ENCODE peak calls at places on chromosomes 12 and 14, in nine cellular contexts. One of them, this sample, is unnamed.
A peak's percentile ranks its signal among the peaks of the same experiment; 100 is the strongest.

GRCh38 chr14:50270932-50271331 is 39.6 kb upstream of the SOS2 start:
- DNase-seq in lower leg skin: no peak
- DNase-seq in effector memory CD4-positive, alpha-beta T cell: no peak
- DNase-seq in fibroblast of pulmonary artery: no peak
- DNase-seq in fibroblast of the conjunctiva: no peak
- DNase-seq in Karpas-422: no peak
- DNase-seq in NCI-H1105 treated with DMSO at 0.1 percent for 48 hours: no peak
- DNase-seq in midbrain: no peak
- DNase-seq in GM12878: no peak
- DNase-seq in this sample: no peak

GRCh38 chr12:68317047-68317667 is 15.0 kb downstream of the MDM1 start:
- DNase-seq in NCI-H1105 treated with DMSO at 0.1 percent for 48 hours: peak; percentile 61
- DNase-seq in GM12878: no peak
- DNase-seq in lower leg skin: no peak
- DNase-seq in fibroblast of pulmonary artery: peak; percentile 81
- DNase-seq in Karpas-422: peak; percentile 84
- DNase-seq in effector memory CD4-positive, alpha-beta T cell: no peak
- DNase-seq in fibroblast of the conjunctiva: peak; percentile 53
- DNase-seq in midbrain: peak; percentile 45
- DNase-seq in this sample: peak; percentile 24

GRCh38 chr12:570949-571794 is 92.1 kb downstream of the NINJ2 start:
- DNase-seq in fibroblast of pulmonary artery: peak; percentile 85
- DNase-seq in Karpas-422: no peak
- DNase-seq in GM12878: no peak
- DNase-seq in fibroblast of the conjunctiva: peak; percentile 79
- DNase-seq in NCI-H1105 treated with DMSO at 0.1 percent for 48 hours: no peak
- DNase-seq in midbrain: peak; percentile 21
- DNase-seq in lower leg skin: peak; percentile 95
- DNase-seq in effector memory CD4-positive, alpha-beta T cell: no peak
- DNase-seq in this sample: no peak

GRCh38 chr14:91315844-91316267 is 71.4 kb upstream of the GPR68 start:
- DNase-seq in fibroblast of the conjunctiva: no peak
- DNase-seq in effector memory CD4-positive, alpha-beta T cell: peak; percentile 84
- DNase-seq in fibroblast of pulmonary artery: no peak
- DNase-seq in lower leg skin: no peak
- DNase-seq in Karpas-422: peak; percentile 77
- DNase-seq in NCI-H1105 treated with DMSO at 0.1 percent for 48 hours: no peak
- DNase-seq in GM12878: peak; percentile 88
- DNase-seq in midbrain: no peak
- DNase-seq in this sample: no peak

GRCh38 chr12:15599266-15600037 is 189.7 kb downstream of the EPS8 start:
- DNase-seq in Karpas-422: no peak
- DNase-seq in midbrain: peak; percentile 12
- DNase-seq in fibroblast of pulmonary artery: peak; percentile 97
- DNase-seq in lower leg skin: no peak
- DNase-seq in GM12878: no peak
- DNase-seq in effector memory CD4-positive, alpha-beta T cell: no peak
- DNase-seq in fibroblast of the conjunctiva: peak; percentile 97
- DNase-seq in NCI-H1105 treated with DMSO at 0.1 percent for 48 hours: peak; percentile 38
- DNase-seq in this sample: no peak

GRCh38 chr14:77579065-77579464 is 37.4 kb downstream of the SPTLC2 start:
- DNase-seq in midbrain: no peak
- DNase-seq in fibroblast of the conjunctiva: peak; percentile 52
- DNase-seq in effector memory CD4-positive, alpha-beta T cell: no peak
- DNase-seq in Karpas-422: no peak
- DNase-seq in GM12878: no peak
- DNase-seq in fibroblast of pulmonary artery: no peak
- DNase-seq in NCI-H1105 treated with DMSO at 0.1 percent for 48 hours: no peak
- DNase-seq in lower leg skin: no peak
- DNase-seq in this sample: no peak

GRCh38 chr12:124024790-124025189 is 51.8 kb downstream of the ZNF664 start:
- DNase-seq in fibroblast of pulmonary artery: no peak
- DNase-seq in midbrain: no peak
- DNase-seq in fibroblast of the conjunctiva: no peak
- DNase-seq in GM12878: no peak
- DNase-seq in NCI-H1105 treated with DMSO at 0.1 percent for 48 hours: no peak
- DNase-seq in lower leg skin: no peak
- DNase-seq in Karpas-422: no peak
- DNase-seq in effector memory CD4-positive, alpha-beta T cell: no peak
- DNase-seq in this sample: no peak

GRCh38 chr14:51616256-51616655 is 35.5 kb upstream of the FRMD6 start:
- DNase-seq in fibroblast of the conjunctiva: no peak
- DNase-seq in NCI-H1105 treated with DMSO at 0.1 percent for 48 hours: no peak
- DNase-seq in fibroblast of pulmonary artery: no peak
- DNase-seq in Karpas-422: no peak
- DNase-seq in lower leg skin: no peak
- DNase-seq in midbrain: no peak
- DNase-seq in effector memory CD4-positive, alpha-beta T cell: no peak
- DNase-seq in GM12878: no peak
- DNase-seq in this sample: no peak

GRCh38 chr12:24649634-24650033 is 299.3 kb downstream of the BCAT1 start:
- DNase-seq in fibroblast of the conjunctiva: no peak
- DNase-seq in Karpas-422: no peak
- DNase-seq in GM12878: no peak
- DNase-seq in midbrain: no peak
- DNase-seq in fibroblast of pulmonary artery: no peak
- DNase-seq in effector memory CD4-positive, alpha-beta T cell: no peak
- DNase-seq in NCI-H1105 treated with DMSO at 0.1 percent for 48 hours: no peak
- DNase-seq in lower leg skin: no peak
- DNase-seq in this sample: peak; percentile 18

GRCh38 chr12:52082026-52082667 is 2.6 kb downstream of the SMIM41 start:
- DNase-seq in midbrain: no peak
- DNase-seq in lower leg skin: no peak
- DNase-seq in fibroblast of the conjunctiva: no peak
- DNase-seq in Karpas-422: no peak
- DNase-seq in fibroblast of pulmonary artery: peak; percentile 39
- DNase-seq in GM12878: no peak
- DNase-seq in effector memory CD4-positive, alpha-beta T cell: no peak
- DNase-seq in NCI-H1105 treated with DMSO at 0.1 percent for 48 hours: no peak
- DNase-seq in this sample: no peak

GRCh38 chr14:61965030-61965745 is 203.0 kb downstream of the SNAPC1 start:
- DNase-seq in fibroblast of pulmonary artery: peak; percentile 74
- DNase-seq in fibroblast of the conjunctiva: peak; percentile 63
- DNase-seq in GM12878: no peak
- DNase-seq in lower leg skin: no peak
- DNase-seq in effector memory CD4-positive, alpha-beta T cell: no peak
- DNase-seq in Karpas-422: no peak
- DNase-seq in midbrain: no peak
- DNase-seq in NCI-H1105 treated with DMSO at 0.1 percent for 48 hours: no peak
- DNase-seq in this sample: no peak

GRCh38 chr12:76329163-76329562 is 19.1 kb downstream of the BBS10 start:
- DNase-seq in Karpas-422: no peak
- DNase-seq in effector memory CD4-positive, alpha-beta T cell: no peak
- DNase-seq in GM12878: no peak
- DNase-seq in fibroblast of pulmonary artery: peak; percentile 88
- DNase-seq in NCI-H1105 treated with DMSO at 0.1 percent for 48 hours: no peak
- DNase-seq in midbrain: no peak
- DNase-seq in lower leg skin: no peak
- DNase-seq in fibroblast of the conjunctiva: peak; percentile 24
- DNase-seq in this sample: no peak

This sample was measured in NCI-H774.